ENCODE peak calls at places on chromosomes 11 and 22, in nine cellular contexts. W is astrocyte, J is HCT116, C is breast epithelium, D is tibial artery, E is pancreas, I is GM23338, Y is OCI-LY7, F is Panc1. X is an unnamed sample.

GRCh38 chr11:31237819-31238771 is 131.4 kb downstream of the DCDC1 start:
- DNase-seq in J (no peak), C (no peak), I (peak; percentile 77), E (no peak), D (no peak), W (no peak), F (no peak), Y (no peak), X (no peak)

GRCh38 chr22:41762980-41763779 is 37.3 kb upstream of the CCDC134 start:
- DNase-seq in C (no peak), D (no peak), J (peak; percentile 28), I (peak; percentile 94), Y (peak; percentile 72), W (no peak), E (no peak), F (no peak), X (no peak)

GRCh38 chr11:926341-926916 is 759 bp downstream of the AP2A2 start:
- DNase-seq in J (peak; percentile 10), Y (no peak), W (peak; percentile 59), E (peak; percentile 37), D (peak; percentile 58), I (no peak), C (no peak), F (no peak), X (peak; percentile 82)

GRCh38 chr22:29154364-29155048 is 51.2 kb upstream of the EMID1 start:
- DNase-seq in J (peak; percentile 34), Y (peak; percentile 54), F (peak; percentile 5), W (peak; percentile 30), E (peak; percentile 88), D (peak; percentile 61), I (peak; percentile 85), C (peak; percentile 44), X (peak; percentile 50)

GRCh38 chr22:25051983-25052710 is 99.6 kb downstream of the KIAA1671 start:
- DNase-seq in J (no peak), I (no peak), D (no peak), W (no peak), E (peak; percentile 92), Y (no peak), C (no peak), F (no peak), X (no peak)

GRCh38 chr11:8080674-8081590 is at the start of gene TUB:
- DNase-seq in C (no peak), E (no peak), J (no peak), W (no peak), F (no peak), Y (no peak), I (peak; percentile 86), D (no peak), X (peak; percentile 18)

GRCh38 chr11:128759597-128759996 is 65.7 kb downstream of the FLI1 start:
- DNase-seq in Y (no peak), C (no peak), E (no peak), I (no peak), F (no peak), J (no peak), W (peak; percentile 82), D (no peak), X (no peak)

GRCh38 chr11:131977854-131978253 is 607.4 kb downstream of the NTM start:
- DNase-seq in J (no peak), I (peak; percentile 61), W (peak; percentile 93), C (no peak), F (no peak), D (no peak), E (no peak), Y (no peak), X (peak; percentile 59)

GRCh38 chr11:43434893-43435292 is 76.2 kb downstream of the TTC17 start:
- DNase-seq in J (no peak), I (no peak), W (no peak), C (no peak), E (no peak), Y (no peak), D (no peak), F (no peak), X (no peak)

GRCh38 chr11:61138940-61139339 is 22.3 kb downstream of the VPS37C start:
- DNase-seq in D (no peak), Y (no peak), J (no peak), C (no peak), W (peak; percentile 88), E (no peak), I (no peak), F (no peak), X (no peak)

GRCh38 chr11:48005878-48006277 is 25.5 kb downstream of the PTPRJ start:
- DNase-seq in I (no peak), D (no peak), W (no peak), C (no peak), E (no peak), J (no peak), F (no peak), Y (no peak), X (no peak)

GRCh38 chr11:132717824-132718223 is 814.5 kb downstream of the OPCML start:
- DNase-seq in C (no peak), F (no peak), Y (no peak), E (no peak), I (no peak), W (no peak), D (no peak), J (no peak), X (no peak)

GRCh38 chr11:126886085-126886484 is 114.5 kb downstream of the KIRREL3 start:
- DNase-seq in E (no peak), D (no peak), F (no peak), I (no peak), Y (no peak), W (no peak), J (no peak), C (no peak), X (no peak)

GRCh38 chr11:10197091-10197490 is 96.9 kb downstream of the SBF2 start:
- DNase-seq in W (no peak), F (no peak), E (no peak), I (no peak), C (no peak), J (no peak), D (no peak), Y (no peak), X (no peak)

GRCh38 chr11:111878385-111878765 is 590 bp downstream of the FDXACB1 start:
- DNase-seq in Y (no peak), W (no peak), J (peak; percentile 3), I (peak; percentile 39), C (no peak), D (no peak), E (no peak), F (no peak), X (no peak)
- TF ChIP-seq CTCF in Y (no peak), W (no peak), J (no peak), I (peak; percentile 38), C (no peak), D (no peak), E (no peak), F (no peak), X (no peak)

DNA sequence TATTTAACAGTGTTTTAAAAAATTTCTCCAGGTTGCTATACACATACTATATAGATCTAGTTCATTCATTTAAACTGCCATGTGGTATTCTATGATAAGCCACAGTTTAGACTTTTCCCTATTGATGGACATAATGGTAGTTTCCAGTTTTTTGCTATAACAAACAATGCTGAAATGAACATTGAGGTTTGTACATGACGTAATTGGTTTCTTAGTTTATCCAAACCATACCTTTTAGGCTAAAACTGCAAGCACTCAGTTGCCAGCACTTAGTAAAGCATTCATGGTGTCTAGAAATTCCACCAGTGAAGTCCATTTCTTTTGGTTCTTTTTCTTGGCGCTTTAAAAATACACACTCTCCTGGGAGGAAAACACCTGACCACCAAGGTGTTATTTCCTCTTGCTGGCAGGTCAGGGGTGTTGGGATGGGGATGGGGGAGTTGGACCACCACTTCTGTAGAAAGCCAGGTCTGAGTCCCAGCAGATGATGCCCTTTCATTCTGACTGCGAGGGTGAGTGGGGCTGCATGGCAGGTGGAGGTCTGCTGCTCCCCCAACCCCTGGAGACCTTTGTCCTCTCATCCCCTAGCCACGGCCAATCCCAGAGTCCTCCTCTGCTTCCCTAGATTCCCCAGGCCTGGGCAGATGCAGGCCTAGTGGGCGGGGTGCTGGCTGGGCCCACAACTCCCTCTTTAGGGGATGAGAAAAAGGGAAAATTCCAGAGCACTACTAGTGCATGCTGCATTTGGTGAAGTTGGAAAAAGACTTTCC is 41.1 kb downstream of the C11orf91 start:
- DNase-seq in J (no peak), W (no peak), F (no peak), I (no peak), C (no peak), D (no peak), E (no peak), Y (no peak), X (no peak)
- H3K27ac ChIP-seq in J (no peak overlapping the region), W (no peak overlapping the region), F (no peak overlapping the region), I (no peak overlapping the region), C (no peak overlapping the region), D (no peak overlapping the region), E (no peak overlapping the region), Y (no peak overlapping the region), X (no peak overlapping the region)

DNA sequence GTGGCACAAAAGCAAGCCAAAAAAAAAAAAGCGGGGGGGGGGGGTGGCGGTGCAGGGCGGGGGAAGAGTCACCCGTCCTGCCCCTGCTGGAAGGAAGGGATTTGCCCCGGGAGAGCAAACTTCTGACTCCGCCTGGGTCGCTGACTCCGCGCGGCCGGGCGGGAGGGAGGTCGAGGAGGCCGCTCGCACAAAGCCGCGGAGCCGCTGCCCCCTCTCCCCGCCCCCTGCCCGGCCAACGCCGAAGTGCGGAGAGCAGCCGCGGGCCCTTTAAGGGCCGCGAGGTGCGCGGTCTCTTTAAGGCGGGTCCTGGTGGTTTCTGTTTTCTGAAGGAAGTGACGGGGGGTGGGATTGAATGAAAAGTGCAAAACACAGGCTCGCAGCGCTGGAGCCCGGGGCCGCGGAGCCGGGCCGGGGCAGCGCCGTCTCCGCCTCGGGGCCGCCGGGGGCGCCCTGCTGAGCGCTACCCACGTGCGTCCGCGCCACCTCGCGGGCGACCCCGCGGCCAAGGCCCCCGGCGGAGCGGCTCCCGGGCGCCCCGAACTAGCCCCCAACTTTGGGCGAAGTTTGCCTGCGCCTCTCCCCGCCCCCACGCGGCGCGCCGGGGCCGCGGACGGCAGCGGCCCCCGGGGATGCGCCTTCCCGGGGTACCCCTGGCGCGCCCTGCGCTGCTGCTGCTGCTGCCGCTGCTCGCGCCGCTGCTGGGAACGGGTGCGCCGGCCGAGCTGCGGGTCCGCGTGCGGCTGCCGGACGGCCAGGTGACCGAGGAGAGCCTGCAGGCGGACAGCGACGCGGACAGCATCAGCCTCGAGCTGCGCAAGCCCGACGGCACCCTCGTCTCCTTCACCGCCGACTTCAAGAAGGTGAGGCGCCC is at the start of gene OAF:
- DNase-seq in Y (peak; percentile 88), F (no peak), E (peak; percentile 86), J (peak; percentile 55), C (peak; percentile 26), D (peak; percentile 65), W (peak; percentile 77), I (peak; percentile 94), X (peak; percentile 88)
- TF ChIP-seq CTCF in Y (peak; percentile 22), F (no peak), E (no peak), J (peak; percentile 22), C (peak; percentile 27), D (peak; percentile 10), W (no peak), I (no peak), X (peak; percentile 44)

DNA sequence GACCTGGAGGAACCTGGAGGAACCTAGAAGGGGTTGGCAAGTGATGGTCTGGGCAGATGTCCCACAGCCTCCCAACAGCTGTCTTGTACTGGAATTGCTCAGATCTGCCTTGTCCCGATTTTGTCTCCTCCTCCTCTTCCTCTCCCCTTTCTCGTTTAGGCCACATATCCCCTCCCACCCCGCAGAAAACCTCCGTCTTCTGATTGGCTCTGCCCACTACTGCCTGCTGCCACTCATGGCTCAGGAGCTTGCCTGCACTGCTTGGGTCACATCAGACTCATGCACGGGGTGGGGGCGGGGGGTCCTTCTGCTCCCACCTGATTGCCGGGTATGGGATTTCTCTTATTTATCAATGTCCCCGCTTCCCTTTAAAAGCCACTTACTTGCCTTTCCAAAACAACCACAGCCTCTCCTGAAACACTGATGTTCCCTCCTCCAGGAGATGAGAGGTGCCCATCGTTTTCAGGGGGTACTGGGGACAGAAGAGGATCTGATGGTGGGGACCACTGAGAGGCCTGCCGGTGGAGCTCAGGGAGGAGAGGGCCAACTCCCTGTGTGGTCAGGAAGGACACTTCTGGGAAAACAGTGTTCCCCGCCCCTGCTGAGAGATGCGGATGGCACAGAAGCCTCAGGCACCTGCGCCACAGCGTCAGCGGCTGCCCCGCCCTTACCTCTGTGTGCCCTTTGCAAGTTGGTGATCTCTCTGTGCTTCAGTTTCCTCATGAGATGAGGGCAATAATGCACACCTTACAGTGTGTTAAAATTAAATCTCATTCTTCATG is 14.7 kb downstream of the TOM1 start:
- DNase-seq in W (no peak), D (no peak), I (peak; percentile 51), C (no peak), F (no peak), E (no peak), Y (no peak), J (no peak), X (no peak)
- H3K27ac ChIP-seq in W (peak overlapping the region; percentile 89), D (peak overlapping the region; percentile 68), I (no peak overlapping the region), C (peak overlapping the region; percentile 80), F (no peak overlapping the region), E (peak overlapping the region; percentile 74), Y (no peak overlapping the region), J (no peak overlapping the region), X (peak overlapping the region; percentile 42)

X was measured in RWPE1.